ENCODE peak calls at places on chromosomes 16 and 17, in six cellular contexts. I is amniotic stem cell, V is cardiac septum, N is EL, K is B cell, Z is hippocampal formation. F is an unnamed sample.

GRCh38 chr17:74404802-74405201 is 27.1 kb upstream of the GPRC5C start:
- DNase-seq in V (no peak), K (no peak), N (no peak), Z (no peak), I (no peak), F (no peak)

GRCh38 chr16:24988593-24989338 is 26.4 kb downstream of the ARHGAP17 start:
- DNase-seq in I (peak), V (no peak), K (no peak), N (peak), Z (peak), F (no peak)

GRCh38 chr17:6467567-6467966 is 23.3 kb downstream of the PIMREG start:
- DNase-seq in V (no peak), I (no peak), K (no peak), Z (no peak), N (no peak), F (no peak)

GRCh38 chr16:12881182-12881581 is 20.2 kb upstream of the SHISA9 start:
- DNase-seq in I (no peak), Z (no peak), K (no peak), N (no peak), V (no peak), F (no peak)

GRCh38 chr16:73268311-73268997 is 220.5 kb upstream of the ZFHX3 start:
- DNase-seq in N (peak), Z (no peak), V (no peak), I (no peak), K (no peak), F (no peak)

GRCh38 chr16:29840240-29840639 is 20.0 kb downstream of the MVP start:
- DNase-seq in N (no peak), K (no peak), V (no peak), Z (no peak), I (no peak), F (no peak)

GRCh38 chr17:79706931-79707382 is 23.8 kb upstream of the ENPP7 start:
- DNase-seq in K (no peak), I (no peak), Z (no peak), V (no peak), N (no peak), F (no peak)

GRCh38 chr17:46764709-46765401 is 53.6 kb downstream of the WNT3 start:
- DNase-seq in Z (no peak), V (no peak), K (no peak), I (no peak), N (peak), F (peak)

GRCh38 chr16:4214215-4214621 is 27.7 kb downstream of the SRL start:
- DNase-seq in N (peak), V (no peak), K (no peak), Z (no peak), I (peak), F (peak)

GRCh38 chr17:67160791-67161190 is 84.2 kb downstream of the HELZ start:
- DNase-seq in N (no peak), Z (no peak), I (no peak), K (no peak), V (no peak), F (no peak)

GRCh38 chr17:3920940-3921852 is 4.9 kb upstream of the P2RX1 start:
- DNase-seq in N (no peak), I (no peak), K (no peak), Z (no peak), V (no peak), F (no peak)

GRCh38 chr17:10177921-10178788 is 20.3 kb downstream of the GAS7 start:
- DNase-seq in Z (no peak), N (peak), I (peak), K (no peak), V (no peak), F (peak)

GRCh38 chr17:10603889-10604288 is 53.2 kb downstream of the MYH3 start:
- DNase-seq in K (no peak), I (no peak), N (no peak), V (no peak), Z (no peak), F (no peak)

GRCh38 chr17:50289268-50289667 is 15.0 kb downstream of the TMEM92 start:
- DNase-seq in N (peak), I (no peak), K (no peak), Z (no peak), V (no peak), F (no peak)

GRCh38 chr16:85528528-85529387 is 84.4 kb upstream of the GSE1 start:
- DNase-seq in K (peak), N (no peak), V (no peak), I (no peak), Z (no peak), F (no peak)

GRCh38 chr16:23509763-23510153 is 536 bp downstream of the GGA2 start:
- DNase-seq in V (no peak), Z (no peak), I (no peak), N (peak), K (peak), F (no peak)

GRCh38 chr17:35804658-35805192 is 4.6 kb upstream of the TAF15 start:
- DNase-seq in V (no peak), Z (no peak), N (peak), K (peak), I (peak), F (peak)

GRCh38 chr16:4317471-4318170 is 1.8 kb downstream of the GLIS2 start:
- DNase-seq in N (peak), I (no peak), K (no peak), V (no peak), Z (no peak), F (no peak)